ENCODE peak calls at places on chromosomes 16 and 17, in ten cellular contexts. H is A549, W is left ventricle myocardium inferior, E is ovary, A is IMR-90, J is dorsolateral prefrontal cortex, P is neural progenitor cell, U is RWPE1, X is stomach, Z is lower lobe of right lung. Y is an unnamed sample.

GRCh38 chr17:29958947-29959657 is 17.7 kb downstream of the EFCAB5 start:
- DNase-seq in H (no peak), W (no peak), E (no peak), A (peak; percentile 49), J (no peak), P (no peak), U (peak; percentile 6), X (no peak), Z (no peak), Y (peak; percentile 52)

GRCh38 chr16:83532634-83533033 is 275.1 kb upstream of the HSBP1 start:
- DNase-seq in H (no peak), W (no peak), E (no peak), A (no peak), J (peak; percentile 28), P (no peak), U (no peak), X (no peak), Z (no peak), Y (no peak)

GRCh38 chr16:73213761-73214480 is 166.0 kb upstream of the ZFHX3 start:
- DNase-seq in H (no peak), W (no peak), E (no peak), A (peak; percentile 31), J (no peak), P (no peak), U (no peak), X (no peak), Z (no peak), Y (no peak)

GRCh38 chr16:65178151-65178550 is 56.3 kb upstream of the CDH11 start:
- DNase-seq in H (no peak), W (no peak), E (no peak), A (peak; percentile 74), J (no peak), P (no peak), U (no peak), X (no peak), Z (no peak), Y (peak; percentile 54)

GRCh38 chr16:81316176-81316496 is 1.4 kb downstream of the GAN start:
- DNase-seq in H (no peak), W (no peak), E (no peak), A (no peak), J (no peak), P (no peak), U (no peak), X (no peak), Z (no peak), Y (no peak)

GRCh38 chr17:50184611-50185398 is 16.6 kb downstream of the COL1A1 start:
- DNase-seq in H (no peak), W (peak; percentile 36), E (peak; percentile 77), A (peak; percentile 62), J (peak; percentile 69), P (peak; percentile 31), U (peak; percentile 70), X (no peak), Z (peak; percentile 78), Y (no peak)

GRCh38 chr17:77769215-77769614 is 189.3 kb upstream of the TNRC6C start:
- DNase-seq in H (no peak), W (no peak), E (no peak), A (peak; percentile 6), J (no peak), P (no peak), U (no peak), X (no peak), Z (peak; percentile 63), Y (peak; percentile 25)

GRCh38 chr17:14918540-14918939 is 346.6 kb downstream of the PMP22 start:
- DNase-seq in H (no peak), W (no peak), E (no peak), A (peak; percentile 72), J (no peak), P (no peak), U (no peak), X (no peak), Z (no peak), Y (peak; percentile 17)

GRCh38 chr17:43745541-43745940 is 13.1 kb downstream of the SOST start:
- DNase-seq in H (no peak), W (no peak), E (no peak), A (no peak), J (no peak), P (peak; percentile 52), U (no peak), X (no peak), Z (no peak), Y (no peak)

GRCh38 chr17:28151001-28151400 is 108.5 kb downstream of the NLK start:
- DNase-seq in H (no peak), W (no peak), E (no peak), A (no peak), J (no peak), P (peak; percentile 55), U (no peak), X (no peak), Z (no peak), Y (no peak)

GRCh38 chr16:67391424-67392300 is 1.6 kb downstream of the TPPP3 start:
- DNase-seq in H (no peak), W (no peak), E (peak; percentile 32), A (no peak), J (peak; percentile 96), P (no peak), U (no peak), X (no peak), Z (peak; percentile 57), Y (no peak)

DNA sequence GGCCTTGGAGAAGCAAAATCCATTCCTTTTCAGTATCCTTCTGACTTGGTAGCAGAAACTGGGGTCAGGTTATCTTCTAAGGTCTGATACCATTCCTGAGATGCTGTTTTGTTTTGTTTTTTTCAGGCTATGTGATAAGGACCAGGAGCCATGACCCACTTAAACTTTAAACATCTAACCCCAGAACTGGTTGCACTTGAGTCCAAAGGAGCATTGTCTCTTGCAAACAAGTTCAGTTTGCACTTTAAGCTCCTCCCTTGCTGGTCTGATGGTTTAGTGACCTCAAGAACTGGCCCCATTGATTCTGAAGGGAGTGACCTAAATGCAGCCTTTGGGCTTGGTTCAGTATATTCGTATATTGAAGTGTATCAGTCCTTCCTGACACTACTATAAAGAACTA is 75.2 kb downstream of the ERCC4 start:
- DNase-seq in H (no peak), W (no peak), E (no peak), A (no peak), J (no peak), P (no peak), U (no peak), X (no peak), Z (no peak), Y (no peak)
- H3K27ac ChIP-seq in H (no peak overlapping the region), W (peak overlapping the region; percentile 78), E (no peak overlapping the region), A (no peak overlapping the region), J (no peak overlapping the region), P (no peak overlapping the region), U (no peak overlapping the region), X (no peak overlapping the region), Z (no peak overlapping the region), Y (no peak overlapping the region)

GRCh38 chr17:75542728-75543336 is 17.3 kb downstream of the LLGL2 start:
- DNase-seq in H (no peak), W (no peak), E (no peak), A (no peak), J (no peak), P (no peak), U (no peak), X (no peak), Z (no peak), Y (no peak)

GRCh38 chr17:75547091-75547490 is 21.6 kb downstream of the LLGL2 start:
- DNase-seq in H (no peak), W (no peak), E (no peak), A (no peak), J (no peak), P (no peak), U (no peak), X (peak; percentile 70), Z (no peak), Y (no peak)

GRCh38 chr17:75542184-75542583 is 16.7 kb downstream of the LLGL2 start:
- DNase-seq in H (no peak), W (no peak), E (no peak), A (no peak), J (no peak), P (no peak), U (no peak), X (peak; percentile 49), Z (no peak), Y (no peak)

GRCh38 chr17:75546181-75546580 is 20.7 kb downstream of the LLGL2 start:
- DNase-seq in H (no peak), W (no peak), E (no peak), A (no peak), J (no peak), P (no peak), U (no peak), X (no peak), Z (no peak), Y (no peak)

DNA sequence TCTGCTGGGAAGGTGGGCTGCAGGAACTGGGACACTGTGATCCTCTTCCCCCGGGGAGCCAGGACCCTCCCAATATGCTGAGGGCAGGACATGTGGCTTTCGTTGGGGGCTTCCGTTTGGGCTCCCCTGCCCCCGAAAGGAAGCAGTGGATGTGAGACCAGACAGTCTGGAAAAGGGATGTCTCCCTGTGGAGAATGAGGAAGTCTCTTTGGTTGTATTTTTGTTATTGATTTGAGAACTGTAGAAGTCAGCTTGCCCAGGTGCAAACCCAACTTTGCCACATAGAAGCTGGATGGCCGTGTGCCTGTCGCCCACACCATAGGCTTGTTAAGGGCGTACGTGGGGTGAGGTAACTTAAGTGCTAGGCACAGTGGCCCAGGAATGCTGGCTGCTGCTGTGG is 18.8 kb downstream of the LLGL2 start:
- DNase-seq in H (no peak), W (no peak), E (no peak), A (no peak), J (no peak), P (no peak), U (no peak), X (no peak), Z (no peak), Y (no peak)
- H3K27ac ChIP-seq in H (no peak overlapping the region), W (no peak overlapping the region), E (no peak overlapping the region), A (no peak overlapping the region), J (no peak overlapping the region), P (no peak overlapping the region), U (no peak overlapping the region), X (peak overlapping the region; percentile 69), Z (no peak overlapping the region), Y (no peak overlapping the region)

DNA sequence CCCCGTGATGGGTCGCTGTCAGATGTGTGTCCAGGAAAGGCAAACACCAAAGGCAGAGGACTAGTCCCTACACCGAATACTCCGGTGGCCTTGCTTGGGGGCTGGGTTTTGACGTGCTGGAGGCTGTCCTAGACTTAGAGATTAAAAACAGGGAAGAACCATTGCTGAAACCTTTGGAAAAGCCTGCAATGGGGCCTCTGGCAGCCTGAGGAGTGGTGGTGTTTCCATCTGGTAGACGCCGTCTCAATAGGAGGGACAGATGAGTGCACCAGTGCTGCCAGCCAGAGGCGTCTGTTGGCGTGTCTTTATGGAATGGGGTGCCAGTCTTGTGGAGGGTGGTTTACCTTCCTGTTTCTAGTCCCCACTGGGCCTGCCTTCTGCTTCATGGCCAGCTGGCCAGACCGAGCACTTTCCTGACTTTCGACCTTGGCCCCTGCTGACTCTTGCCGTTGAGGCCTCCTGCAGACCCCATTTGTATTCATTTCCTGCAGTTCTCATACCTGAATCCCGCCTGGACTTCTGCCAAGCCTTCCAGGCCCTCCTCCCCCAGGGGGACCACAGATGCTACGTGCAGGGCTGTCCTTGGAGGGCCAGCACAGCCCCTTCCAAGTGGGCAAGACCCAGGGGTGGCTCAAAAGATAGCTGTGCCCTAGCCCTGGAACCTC is 2.0 kb upstream of the DNASE1 start:
- DNase-seq in H (no peak), W (no peak), E (no peak), A (no peak), J (no peak), P (no peak), U (no peak), X (peak; percentile 21), Z (peak; percentile 20), Y (no peak)
- H3K27ac ChIP-seq in H (no peak overlapping the region), W (no peak overlapping the region), E (no peak overlapping the region), A (no peak overlapping the region), J (no peak overlapping the region), P (no peak overlapping the region), U (peak overlapping the region; percentile 21), X (no peak overlapping the region), Z (no peak overlapping the region), Y (no peak overlapping the region)

GRCh38 chr16:4332623-4333307 is 16.9 kb downstream of the GLIS2 start:
- DNase-seq in H (no peak), W (no peak), E (no peak), A (no peak), J (no peak), P (no peak), U (no peak), X (no peak), Z (no peak), Y (no peak)
- H3K27ac ChIP-seq in H (no peak overlapping the region), W (no peak overlapping the region), E (no peak overlapping the region), A (no peak overlapping the region), J (no peak overlapping the region), P (no peak overlapping the region), U (peak overlapping the region; percentile 37), X (no peak overlapping the region), Z (no peak overlapping the region), Y (no peak overlapping the region)

Y was measured in astrocyte.